ENCODE peak calls at places on chromosomes 11 and 22, in six cellular contexts. Q is colonic mucosa; Y is pancreas; X is right lobe of liver; V is CD4-positive, alpha-beta T cell; Z is adrenal gland. T is an unnamed sample.

GRCh38 chr11:30440510-30440909 is 117.6 kb downstream of the ARL14EP start:
- DNase-seq in Q (no peak), Y (no peak), X (no peak), V (no peak), Z (no peak), T (no peak)

GRCh38 chr11:60868682-60869450 is 1.5 kb downstream of the ZP1 start:
- DNase-seq in Q (no peak), Y (no peak), X (no peak), V (no peak), Z (no peak), T (no peak)

GRCh38 chr11:11366793-11367192 is 13.7 kb upstream of the CSNK2A3 start:
- DNase-seq in Q (no peak), Y (no peak), X (no peak), V (no peak), Z (no peak), T (no peak)

GRCh38 chr11:48172818-48173609 is 43.6 kb upstream of the OR4B1 start:
- DNase-seq in Q (peak; percentile 56), Y (peak; percentile 68), X (peak; percentile 67), V (peak; percentile 61), Z (peak; percentile 49), T (peak; percentile 80)

GRCh38 chr22:38124236-38124974 is 13.9 kb upstream of the BAIAP2L2 start:
- DNase-seq in Q (no peak), Y (no peak), X (no peak), V (no peak), Z (no peak), T (no peak)

GRCh38 chr11:86896486-86896885 is 58.7 kb downstream of the FZD4 start:
- DNase-seq in Q (no peak), Y (no peak), X (no peak), V (no peak), Z (no peak), T (no peak)

GRCh38 chr22:49476800-49477400 is 350.8 kb downstream of the BRD1 start:
- DNase-seq in Q (no peak), Y (no peak), X (no peak), V (no peak), Z (no peak), T (no peak)

GRCh38 chr11:125455851-125456250 is 40.2 kb downstream of the FEZ1 start:
- DNase-seq in Q (no peak), Y (no peak), X (no peak), V (no peak), Z (no peak), T (no peak)

GRCh38 chr22:30947821-30948454 is 20.6 kb downstream of the MORC2 start:
- DNase-seq in Q (no peak), Y (no peak), X (no peak), V (no peak), Z (no peak), T (peak; percentile 70)

GRCh38 chr11:133907841-133908241 is 48.9 kb downstream of the IGSF9B start:
- DNase-seq in Q (no peak), Y (no peak), X (peak; percentile 51), V (no peak), Z (no peak), T (no peak)

GRCh38 chr11:11706022-11706421 is 84.2 kb upstream of the GALNT18 start:
- DNase-seq in Q (no peak), Y (no peak), X (no peak), V (no peak), Z (no peak), T (no peak)

GRCh38 chr11:7353100-7353499 is 101.4 kb downstream of the SYT9 start:
- DNase-seq in Q (peak; percentile 23), Y (no peak), X (no peak), V (no peak), Z (no peak), T (peak; percentile 43)

GRCh38 chr22:48428556-48429371 is 1398.9 kb downstream of the BRD1 start:
- DNase-seq in Q (no peak), Y (no peak), X (peak; percentile 14), V (no peak), Z (no peak), T (no peak)

DNA sequence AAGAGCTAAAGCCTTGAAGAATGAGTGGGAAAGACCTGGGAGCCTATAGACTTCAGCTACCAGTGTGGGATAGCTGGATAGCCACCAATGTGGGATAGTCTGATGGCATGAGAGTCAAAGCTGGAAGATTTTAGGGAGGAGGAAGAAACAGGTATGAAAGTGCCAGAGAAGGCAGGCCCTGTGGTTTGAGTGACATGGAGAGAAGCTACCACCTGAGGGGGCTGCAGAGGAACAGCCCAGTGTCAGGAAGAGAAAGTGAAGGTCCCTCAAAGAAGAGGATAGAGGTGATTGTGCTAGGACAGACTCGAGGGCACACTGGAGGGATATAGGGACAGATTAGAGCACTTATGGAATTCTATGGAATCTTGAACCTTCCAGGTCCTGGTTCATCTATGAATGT is 23.1 kb upstream of the PAX6 start:
- DNase-seq in Q (no peak), Y (no peak), X (no peak), V (no peak), Z (no peak), T (no peak)
- H3K27me3 ChIP-seq in Q (no peaks in the 10 kb centered on the region), Y (peaks cover under 1% of the 10 kb centered on the region), X (peaks cover 9% of the 10 kb centered on the region), V (peaks cover 45% of the 10 kb centered on the region), Z (peaks cover 21% of the 10 kb centered on the region), T (peaks cover 95% of the 10 kb centered on the region)

GRCh38 chr11:17428261-17428660 is 39.8 kb upstream of the KCNJ11 start:
- DNase-seq in Q (no peak), Y (no peak), X (no peak), V (no peak), Z (no peak), T (no peak)

GRCh38 chr11:17432041-17432440 is 43.6 kb upstream of the KCNJ11 start:
- DNase-seq in Q (no peak), Y (no peak), X (no peak), V (no peak), Z (no peak), T (no peak)

GRCh38 chr11:17431139-17431538 is 42.7 kb upstream of the KCNJ11 start:
- DNase-seq in Q (no peak), Y (no peak), X (peak; percentile 81), V (no peak), Z (no peak), T (no peak)

GRCh38 chr11:17430616-17431015 is 42.2 kb upstream of the KCNJ11 start:
- DNase-seq in Q (no peak), Y (no peak), X (no peak), V (no peak), Z (no peak), T (no peak)

DNA sequence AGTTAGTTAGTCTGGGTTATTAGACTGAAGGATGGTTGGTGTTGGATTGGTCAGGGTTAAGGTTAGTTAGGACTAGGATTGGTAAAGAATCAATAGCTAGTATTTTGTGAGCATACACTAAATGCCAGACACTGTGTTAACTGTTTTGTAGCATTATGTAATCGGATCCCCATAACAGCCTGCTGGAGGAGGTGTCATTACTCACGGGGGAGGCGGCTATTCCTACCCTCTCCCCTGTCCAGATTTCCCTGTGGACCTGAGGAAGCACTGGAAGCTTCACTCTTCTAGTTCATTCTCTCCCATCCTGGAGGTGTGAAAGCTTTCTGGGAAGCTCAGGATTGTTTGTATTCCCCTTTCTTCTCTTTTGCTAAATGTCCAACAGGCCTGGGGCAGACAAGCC is 40.5 kb upstream of the KCNJ11 start:
- DNase-seq in Q (no peak), Y (no peak), X (no peak), V (no peak), Z (no peak), T (no peak)
- H3K27me3 ChIP-seq in Q (no peaks in the 10 kb centered on the region), Y (no peaks in the 10 kb centered on the region), X (no peaks in the 10 kb centered on the region), V (no peaks in the 10 kb centered on the region), Z (no peaks in the 10 kb centered on the region), T (no peaks in the 10 kb centered on the region)

DNA sequence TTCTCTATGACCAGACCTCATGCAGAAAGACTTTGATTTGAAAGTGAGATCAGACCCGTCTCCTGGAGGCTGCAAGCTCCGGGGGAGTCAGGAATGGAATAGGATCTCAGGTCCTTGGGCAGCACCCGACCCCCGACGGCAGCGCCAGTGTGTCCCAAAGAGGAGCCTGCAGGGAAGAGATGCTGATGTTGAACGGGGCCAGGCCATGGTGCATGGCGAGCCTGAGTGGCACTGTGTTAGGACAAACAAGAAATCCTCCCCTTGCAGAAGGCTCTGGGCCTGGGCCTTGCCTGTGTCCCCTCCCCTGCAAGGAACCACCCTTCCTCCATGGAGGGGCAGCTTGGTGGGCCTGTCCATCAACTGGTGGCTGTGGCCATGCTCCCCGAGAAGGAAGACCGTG is 20.1 kb upstream of the SYT8 start:
- DNase-seq in Q (no peak), Y (no peak), X (no peak), V (no peak), Z (no peak), T (no peak)
- H3K27me3 ChIP-seq in Q (no peaks in the 10 kb centered on the region), Y (no peaks in the 10 kb centered on the region), X (no peaks in the 10 kb centered on the region), V (no peaks in the 10 kb centered on the region), Z (no peaks in the 10 kb centered on the region), T (no peaks in the 10 kb centered on the region)

GRCh38 chr11:129637983-129638776 is 177.5 kb upstream of the TMEM45B start:
- DNase-seq in Q (no peak), Y (no peak), X (no peak), V (no peak), Z (no peak), T (no peak)
- H3K27me3 ChIP-seq in Q (no peaks in the 10 kb centered on the region), Y (no peaks in the 10 kb centered on the region), X (no peaks in the 10 kb centered on the region), V (no peaks in the 10 kb centered on the region), Z (peaks cover 4% of the 10 kb centered on the region), T (no peaks in the 10 kb centered on the region)

DNA sequence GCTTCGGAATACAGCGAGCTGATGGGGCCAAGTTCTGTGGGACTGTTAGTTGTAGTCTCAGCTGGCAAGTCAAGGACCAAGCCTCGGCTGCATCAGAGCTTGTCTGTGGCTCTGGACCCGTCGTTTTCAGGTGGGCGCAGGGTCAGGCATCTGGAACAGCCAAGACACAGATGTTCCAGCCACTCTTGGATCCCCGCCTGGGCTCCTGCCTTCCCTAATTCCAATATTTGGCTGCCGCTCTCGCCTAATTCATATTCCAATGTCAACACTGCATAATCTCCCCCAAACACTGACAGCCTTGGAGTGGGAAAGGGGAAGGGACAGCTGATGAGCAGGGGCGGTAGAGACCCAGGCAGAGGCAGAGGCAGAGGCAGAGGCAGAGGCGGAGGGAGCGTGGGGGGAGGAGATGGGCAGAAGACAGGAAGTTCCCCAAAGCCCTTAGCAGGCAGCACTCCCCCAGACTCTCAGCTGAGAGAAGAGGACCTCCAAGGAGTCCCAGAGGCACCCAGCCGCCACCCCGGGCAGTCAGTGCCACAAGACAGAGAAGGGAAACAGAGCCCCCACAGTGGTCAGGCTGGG is 49.6 kb upstream of the SLC35C1 start:
- DNase-seq in Q (no peak), Y (no peak), X (no peak), V (no peak), Z (no peak), T (no peak)
- H3K27me3 ChIP-seq in Q (no peaks in the 10 kb centered on the region), Y (no peaks in the 10 kb centered on the region), X (no peaks in the 10 kb centered on the region), V (peaks cover 5% of the 10 kb centered on the region), Z (no peaks in the 10 kb centered on the region), T (no peaks in the 10 kb centered on the region)